ENCODE peak calls at places on chromosome 17, in seven cellular contexts. C is body of pancreas, S is fibroblast of lung, B is prostate gland, U is aorta, N is PC-9, Q is neuronal stem cell. Z is an unnamed sample.

GRCh38 chr17:78738698-78739097 is 43.4 kb downstream of the CYTH1 start:
- DNase-seq in C (no peak), S (no peak), B (no peak), U (no peak), N (no peak), Q (no peak), Z (no peak)

GRCh38 chr17:62637809-62638208 is 10.3 kb downstream of the MRC2 start:
- DNase-seq in C (no peak), S (no peak), B (no peak), U (peak; percentile 13), N (no peak), Q (no peak), Z (no peak)

GRCh38 chr17:32807577-32807976 is 69.3 kb downstream of the MYO1D start:
- DNase-seq in C (no peak), S (no peak), B (no peak), U (no peak), N (no peak), Q (no peak), Z (no peak)

GRCh38 chr17:49454050-49454449 is 39.4 kb upstream of the PHB1 start:
- DNase-seq in C (peak; percentile 14), S (no peak), B (no peak), U (no peak), N (no peak), Q (peak; percentile 44), Z (no peak)

GRCh38 chr17:45740553-45741330 is 43.4 kb upstream of the CRHR1 start:
- DNase-seq in C (peak; percentile 19), S (no peak), B (no peak), U (peak; percentile 68), N (no peak), Q (peak; percentile 87), Z (no peak)

GRCh38 chr17:62057696-62058095 is 7.4 kb downstream of the MED13 start:
- DNase-seq in C (no peak), S (no peak), B (no peak), U (no peak), N (no peak), Q (no peak), Z (no peak)

GRCh38 chr17:9226794-9227135 is 205.5 kb downstream of the NTN1 start:
- DNase-seq in C (no peak), S (no peak), B (no peak), U (no peak), N (no peak), Q (no peak), Z (no peak)

GRCh38 chr17:48127371-48128051 is 19.9 kb downstream of the SNX11 start:
- DNase-seq in C (no peak), S (no peak), B (no peak), U (no peak), N (peak; percentile 67), Q (no peak), Z (no peak)

GRCh38 chr17:60107526-60108257 is 29.0 kb upstream of the HEATR6 start:
- DNase-seq in C (no peak), S (no peak), B (peak; percentile 1), U (no peak), N (no peak), Q (no peak), Z (no peak)

GRCh38 chr17:80839401-80839800 is 152.2 kb upstream of the CHMP6 start:
- DNase-seq in C (no peak), S (peak; percentile 17), B (no peak), U (peak; percentile 50), N (no peak), Q (no peak), Z (no peak)

GRCh38 chr17:74737299-74738050 is 419 bp downstream of the RAB37 start:
- DNase-seq in C (peak; percentile 20), S (no peak), B (no peak), U (no peak), N (no peak), Q (no peak), Z (peak; percentile 68)

GRCh38 chr17:78387982-78388941 is 9.8 kb downstream of the PGS1 start:
- DNase-seq in C (peak; percentile 69), S (peak; percentile 61), B (peak; percentile 78), U (no peak), N (no peak), Q (no peak), Z (no peak)

GRCh38 chr17:17739388-17740066 is 58.3 kb downstream of the RAI1 start:
- DNase-seq in C (no peak), S (peak; percentile 69), B (no peak), U (no peak), N (peak; percentile 37), Q (no peak), Z (peak; percentile 65)

GRCh38 chr17:16976686-16977550 is 5.0 kb upstream of the TNFRSF13B start:
- DNase-seq in C (no peak), S (no peak), B (no peak), U (no peak), N (no peak), Q (no peak), Z (no peak)

GRCh38 chr17:27506348-27507218 is 50.3 kb downstream of the KSR1 start:
- DNase-seq in C (no peak), S (no peak), B (no peak), U (no peak), N (peak; percentile 73), Q (no peak), Z (no peak)

GRCh38 chr17:10729334-10730193 is at the start of gene TMEM220:
- DNase-seq in C (peak; percentile 79), S (peak; percentile 79), B (peak; percentile 66), U (peak; percentile 93), N (no peak), Q (peak; percentile 66), Z (peak; percentile 83)

GRCh38 chr17:33948299-33948698 is 306.8 kb upstream of the CCL2 start:
- DNase-seq in C (no peak), S (no peak), B (no peak), U (no peak), N (no peak), Q (no peak), Z (no peak)

GRCh38 chr17:63095459-63095858 is 129.4 kb downstream of the TANC2 start:
- DNase-seq in C (no peak), S (peak; percentile 19), B (no peak), U (no peak), N (no peak), Q (no peak), Z (no peak)

GRCh38 chr17:71975331-71975801 is 145.5 kb upstream of the SOX9 start:
- DNase-seq in C (peak; percentile 13), S (peak; percentile 73), B (peak; percentile 29), U (peak; percentile 83), N (peak; percentile 30), Q (no peak), Z (no peak)

GRCh38 chr17:74199306-74200092 is 4.0 kb upstream of the RPL38 start:
- DNase-seq in C (peak; percentile 62), S (peak; percentile 46), B (no peak), U (peak; percentile 89), N (peak; percentile 72), Q (peak; percentile 65), Z (peak; percentile 58)

GRCh38 chr17:55437165-55437605 is 15.6 kb upstream of the MMD start:
- DNase-seq in C (peak; percentile 32), S (no peak), B (no peak), U (no peak), N (no peak), Q (no peak), Z (no peak)

GRCh38 chr17:5861246-5861645 is 208.9 kb upstream of the WSCD1 start:
- DNase-seq in C (no peak), S (no peak), B (no peak), U (no peak), N (no peak), Q (no peak), Z (no peak)
- H3K9me3 ChIP-seq in C (no peaks in the 10 kb centered on the region), S (no peaks in the 10 kb centered on the region), B (no peaks in the 10 kb centered on the region), U (no peaks in the 10 kb centered on the region), N (no peaks in the 10 kb centered on the region), Q (no peaks in the 10 kb centered on the region), Z (no peaks in the 10 kb centered on the region)

DNA sequence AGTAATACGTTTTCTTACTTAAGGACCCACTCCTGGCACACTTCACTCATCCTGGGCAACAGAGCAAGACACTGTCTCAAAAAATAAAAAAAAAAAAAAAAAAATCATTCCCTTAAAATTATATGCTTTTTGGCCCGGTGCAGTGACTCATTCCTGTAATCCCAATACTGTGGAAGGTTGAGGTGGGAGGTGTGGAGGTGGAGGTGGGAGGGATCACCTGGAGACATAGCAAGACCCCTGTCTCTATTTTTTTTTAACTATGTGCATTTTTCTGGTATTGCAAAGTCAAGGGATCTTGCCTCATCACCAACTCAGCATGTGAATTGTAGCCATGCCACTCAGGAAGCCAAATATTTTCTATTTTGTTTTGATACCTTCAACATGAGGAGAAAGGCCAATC is 9.7 kb downstream of the STAT5B start:
- DNase-seq in C (no peak), S (no peak), B (no peak), U (no peak), N (no peak), Q (no peak), Z (no peak)
- H3K4me1 ChIP-seq in C (peaks cover 5% of the 10 kb centered on the region), S (peaks cover 2% of the 10 kb centered on the region), B (no peaks in the 10 kb centered on the region), U (no peaks in the 10 kb centered on the region), N (peaks cover 21% of the 10 kb centered on the region), Q (no peaks in the 10 kb centered on the region), Z (peaks cover 45% of the 10 kb centered on the region)

DNA sequence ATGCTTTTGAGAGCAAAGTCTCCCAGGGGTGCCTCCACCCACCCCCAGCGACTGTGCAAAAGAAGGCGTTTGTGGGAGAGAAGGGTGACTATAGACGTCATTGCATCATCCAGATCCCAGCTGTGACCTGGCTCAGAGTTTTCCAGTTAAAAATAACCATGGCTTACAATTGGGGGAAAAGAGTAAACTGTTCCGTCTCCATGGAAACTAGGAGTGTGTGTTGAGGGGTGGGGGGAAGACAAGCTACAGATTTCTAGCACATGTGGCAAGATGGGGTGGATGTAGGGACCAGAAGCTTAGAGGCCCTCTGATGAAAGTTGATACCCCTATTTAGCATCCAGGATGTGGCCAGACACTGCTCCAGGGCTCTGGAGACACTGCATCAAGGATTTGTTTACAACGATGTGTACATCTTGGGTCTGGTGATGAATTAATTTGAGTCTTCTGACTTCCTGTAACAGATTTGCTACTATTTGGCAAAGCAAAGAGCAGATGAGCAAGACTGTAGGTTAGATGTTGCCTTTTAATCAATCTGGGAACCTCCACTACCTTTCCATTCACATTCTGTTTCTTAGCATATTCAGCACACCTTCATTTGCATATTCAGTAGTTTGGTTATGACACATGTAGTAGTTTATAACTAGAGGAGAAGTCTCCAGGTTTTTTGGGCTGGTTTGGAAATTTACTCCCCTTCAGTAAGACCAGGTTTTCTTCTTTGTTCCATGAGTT is 6.2 kb upstream of the DUSP14 start:
- DNase-seq in C (no peak), S (peak; percentile 98), B (no peak), U (no peak), N (no peak), Q (no peak), Z (peak; percentile 22)
- H3K27ac ChIP-seq in C (no peak overlapping the region), S (peak overlapping the region; percentile 68), B (no peak overlapping the region), U (no peak overlapping the region), N (peak overlapping the region; percentile 13), Q (no peak overlapping the region), Z (no peak overlapping the region)

DNA sequence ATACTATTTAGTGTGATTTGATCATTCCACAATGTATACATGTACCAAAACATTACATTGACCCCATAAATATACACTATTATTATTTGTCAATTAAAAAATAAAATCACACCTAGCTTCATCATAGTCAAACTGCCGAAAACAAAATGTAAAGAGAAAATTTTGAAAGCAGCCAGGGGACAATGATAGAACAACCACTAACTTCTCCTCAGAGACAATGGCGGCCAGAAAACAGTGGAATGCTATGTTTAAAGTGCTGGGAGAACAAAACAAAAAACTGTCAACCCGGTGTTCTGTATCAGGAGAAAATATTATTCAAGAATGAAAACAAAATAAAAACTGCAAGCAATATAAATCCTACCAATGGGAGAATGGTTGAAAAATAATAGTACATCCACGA is 63.2 kb downstream of the METRNL start:
- DNase-seq in C (no peak), S (no peak), B (no peak), U (no peak), N (no peak), Q (no peak), Z (no peak)
- H3K9me3 ChIP-seq in C (no peaks in the 10 kb centered on the region), S (no peaks in the 10 kb centered on the region), B (no peaks in the 10 kb centered on the region), U (no peaks in the 10 kb centered on the region), N (peaks cover 4% of the 10 kb centered on the region), Q (peaks cover 13% of the 10 kb centered on the region), Z (peaks cover 6% of the 10 kb centered on the region)